ENCODE peak calls at places on chromosomes 1 and 21, in seven cellular contexts. T is anterior cingulate cortex, F is heart left ventricle, Y is Calu3, M is A549, R is GM23248, P is activated T-cell treated with anti-CD3 and anti-CD28 coated beads for 24 hours. O is an unnamed sample.

GRCh38 chr1:218584418-218585155 is 239.5 kb downstream of the TGFB2 start:
- DNase-seq in T (no peak), F (no peak), Y (peak; percentile 43), M (no peak), R (peak; percentile 33), P (no peak), O (no peak)

GRCh38 chr1:215517441-215517891 is 49.6 kb upstream of the KCTD3 start:
- DNase-seq in T (no peak), F (no peak), Y (peak; percentile 32), M (no peak), R (peak; percentile 77), P (no peak), O (no peak)

GRCh38 chr1:210377934-210378333 is 49.2 kb downstream of the HHAT start:
- DNase-seq in T (no peak), F (no peak), Y (no peak), M (no peak), R (peak; percentile 67), P (no peak), O (no peak)

GRCh38 chr1:154574715-154575114 is 7.1 kb downstream of the CHRNB2 start:
- DNase-seq in T (peak; percentile 12), F (no peak), Y (no peak), M (no peak), R (peak; percentile 60), P (no peak), O (no peak)

GRCh38 chr1:62281922-62282555 is 37.2 kb downstream of the KANK4 start:
- DNase-seq in T (no peak), F (no peak), Y (no peak), M (no peak), R (peak; percentile 45), P (no peak), O (no peak)

GRCh38 chr21:20997633-20998455 is at the start of gene NCAM2:
- DNase-seq in T (peak; percentile 81), F (peak; percentile 78), Y (no peak), M (no peak), R (peak; percentile 82), P (peak; percentile 39), O (peak; percentile 81)

GRCh38 chr1:9391620-9392019 is 98.9 kb downstream of the SPSB1 start:
- DNase-seq in T (no peak), F (no peak), Y (no peak), M (no peak), R (peak; percentile 13), P (no peak), O (no peak)

GRCh38 chr1:156616463-156616862 is 2.8 kb upstream of the HAPLN2 start:
- DNase-seq in T (peak; percentile 83), F (peak; percentile 66), Y (no peak), M (no peak), R (peak; percentile 38), P (no peak), O (peak; percentile 51)

GRCh38 chr1:157438236-157439012 is 113.9 kb downstream of the FCRL5 start:
- DNase-seq in T (no peak), F (no peak), Y (no peak), M (no peak), R (peak; percentile 26), P (no peak), O (no peak)

GRCh38 chr1:211339631-211340041 is 13.0 kb downstream of the TRAF5 start:
- DNase-seq in T (no peak), F (no peak), Y (no peak), M (no peak), R (no peak), P (no peak), O (no peak)

GRCh38 chr1:155139895-155140629 is at the start of gene DPM3:
- DNase-seq in T (peak; percentile 85), F (peak; percentile 93), Y (peak; percentile 89), M (peak; percentile 86), R (peak; percentile 93), P (peak; percentile 83), O (peak; percentile 95)

GRCh38 chr1:153434746-153435455 is 18.6 kb downstream of the S100A7A start:
- DNase-seq in T (no peak), F (no peak), Y (no peak), M (no peak), R (no peak), P (no peak), O (no peak)

GRCh38 chr1:152654110-152654509 is 9.1 kb upstream of the LCE2D start:
- DNase-seq in T (peak; percentile 12), F (no peak), Y (peak; percentile 82), M (peak; percentile 47), R (peak; percentile 74), P (peak; percentile 39), O (no peak)

GRCh38 chr1:23556661-23557470 is 2.4 kb downstream of the ID3 start:
- DNase-seq in T (no peak), F (no peak), Y (no peak), M (peak; percentile 65), R (peak; percentile 81), P (no peak), O (no peak)

GRCh38 chr21:14916676-14917141 is 148.1 kb downstream of the NRIP1 start:
- DNase-seq in T (no peak), F (no peak), Y (peak; percentile 11), M (no peak), R (no peak), P (no peak), O (no peak)

GRCh38 chr1:109625176-109625575 is 5.5 kb downstream of the AMPD2 start:
- DNase-seq in T (no peak), F (no peak), Y (no peak), M (no peak), R (no peak), P (no peak), O (no peak)

GRCh38 chr21:36783612-36784383 is 84.9 kb downstream of the SIM2 start:
- DNase-seq in T (no peak), F (no peak), Y (peak; percentile 33), M (peak; percentile 22), R (peak; percentile 79), P (no peak), O (no peak)

GRCh38 chr1:29462096-29462495 is 225.8 kb downstream of the PTPRU start:
- DNase-seq in T (no peak), F (no peak), Y (no peak), M (no peak), R (no peak), P (no peak), O (no peak)

GRCh38 chr1:209504571-209504970 is 78.9 kb upstream of the CAMK1G start:
- DNase-seq in T (no peak), F (no peak), Y (no peak), M (no peak), R (no peak), P (no peak), O (no peak)

GRCh38 chr1:248847956-248848561 is 10.0 kb downstream of the ZNF672 start:
- DNase-seq in T (no peak), F (no peak), Y (no peak), M (no peak), R (no peak), P (no peak), O (no peak)

GRCh38 chr1:112704511-112704907 is 2.4 kb downstream of the RHOC start:
- DNase-seq in T (peak; percentile 90), F (no peak), Y (no peak), M (no peak), R (no peak), P (no peak), O (no peak)